ENCODE peak calls at places on chromosomes 7 and 10, in nine cellular contexts. One of them, this sample, is unnamed.

GRCh38 chr10:97499561-97500296 is 1.0 kb downstream of the UBTD1 start:
- DNase-seq in suprapubic skin: peak; percentile 88
- DNase-seq in A549: no peak
- DNase-seq in upper lobe of left lung: peak; percentile 75
- DNase-seq in HepG2: no peak
- DNase-seq in transverse colon: peak; percentile 53
- DNase-seq in stomach: peak; percentile 57
- DNase-seq in ovary: peak; percentile 83
- DNase-seq in tibial nerve: peak; percentile 58
- DNase-seq in this sample: peak; percentile 92

GRCh38 chr10:102796407-102797176 is 40.6 kb downstream of the CYP17A1 start:
- DNase-seq in upper lobe of left lung: peak; percentile 86
- DNase-seq in transverse colon: peak; percentile 82
- DNase-seq in A549: no peak
- DNase-seq in tibial nerve: peak; percentile 85
- DNase-seq in suprapubic skin: peak; percentile 94
- DNase-seq in stomach: peak; percentile 79
- DNase-seq in ovary: peak; percentile 82
- DNase-seq in HepG2: no peak
- DNase-seq in this sample: peak; percentile 96

GRCh38 chr10:90751107-90751997 is 106.5 kb downstream of the HTR7 start:
- DNase-seq in A549: peak; percentile 56
- DNase-seq in upper lobe of left lung: peak; percentile 26
- DNase-seq in stomach: no peak
- DNase-seq in HepG2: peak; percentile 49
- DNase-seq in transverse colon: peak; percentile 27
- DNase-seq in tibial nerve: peak; percentile 45
- DNase-seq in suprapubic skin: no peak
- DNase-seq in ovary: no peak
- DNase-seq in this sample: no peak

GRCh38 chr7:55641273-55641691 is 69.0 kb upstream of the VOPP1 start:
- DNase-seq in upper lobe of left lung: peak; percentile 30
- DNase-seq in A549: peak; percentile 81
- DNase-seq in suprapubic skin: no peak
- DNase-seq in stomach: peak; percentile 40
- DNase-seq in tibial nerve: peak; percentile 8
- DNase-seq in ovary: no peak
- DNase-seq in HepG2: peak; percentile 71
- DNase-seq in transverse colon: peak; percentile 33
- DNase-seq in this sample: peak; percentile 70

GRCh38 chr10:71975891-71976725 is 11.9 kb downstream of the CHST3 start:
- DNase-seq in ovary: peak; percentile 71
- DNase-seq in suprapubic skin: no peak
- DNase-seq in upper lobe of left lung: no peak
- DNase-seq in A549: peak; percentile 57
- DNase-seq in stomach: peak; percentile 60
- DNase-seq in tibial nerve: peak; percentile 59
- DNase-seq in transverse colon: peak; percentile 45
- DNase-seq in HepG2: no peak
- DNase-seq in this sample: peak; percentile 86

GRCh38 chr7:26950854-26951253 is 86.5 kb upstream of the SKAP2 start:
- DNase-seq in HepG2: no peak
- DNase-seq in suprapubic skin: no peak
- DNase-seq in transverse colon: no peak
- DNase-seq in upper lobe of left lung: no peak
- DNase-seq in A549: no peak
- DNase-seq in ovary: no peak
- DNase-seq in stomach: no peak
- DNase-seq in tibial nerve: no peak
- DNase-seq in this sample: no peak

GRCh38 chr10:35089641-35090161 is 440 bp downstream of the CUL2 start:
- DNase-seq in stomach: no peak
- DNase-seq in A549: no peak
- DNase-seq in ovary: no peak
- DNase-seq in tibial nerve: no peak
- DNase-seq in HepG2: no peak
- DNase-seq in transverse colon: no peak
- DNase-seq in upper lobe of left lung: no peak
- DNase-seq in suprapubic skin: no peak
- DNase-seq in this sample: no peak

GRCh38 chr7:108875139-108875538 is 305.5 kb downstream of the DNAJB9 start:
- DNase-seq in tibial nerve: no peak
- DNase-seq in transverse colon: no peak
- DNase-seq in upper lobe of left lung: no peak
- DNase-seq in HepG2: no peak
- DNase-seq in stomach: no peak
- DNase-seq in ovary: no peak
- DNase-seq in A549: peak; percentile 41
- DNase-seq in suprapubic skin: no peak
- DNase-seq in this sample: no peak

GRCh38 chr7:130493275-130493868 is 1.5 kb downstream of the MEST start:
- DNase-seq in tibial nerve: no peak
- DNase-seq in ovary: no peak
- DNase-seq in A549: no peak
- DNase-seq in HepG2: no peak
- DNase-seq in stomach: no peak
- DNase-seq in transverse colon: no peak
- DNase-seq in upper lobe of left lung: no peak
- DNase-seq in suprapubic skin: no peak
- DNase-seq in this sample: no peak

GRCh38 chr7:43864126-43864525 is 5.2 kb downstream of the MRPS24 start:
- DNase-seq in HepG2: no peak
- DNase-seq in ovary: no peak
- DNase-seq in A549: no peak
- DNase-seq in stomach: no peak
- DNase-seq in suprapubic skin: no peak
- DNase-seq in transverse colon: no peak
- DNase-seq in upper lobe of left lung: no peak
- DNase-seq in tibial nerve: no peak
- DNase-seq in this sample: no peak

GRCh38 chr7:5143106-5143505 is 46.9 kb upstream of the WIPI2 start:
- DNase-seq in A549: no peak
- DNase-seq in HepG2: no peak
- DNase-seq in transverse colon: no peak
- DNase-seq in stomach: no peak
- DNase-seq in ovary: no peak
- DNase-seq in tibial nerve: no peak
- DNase-seq in suprapubic skin: no peak
- DNase-seq in upper lobe of left lung: no peak
- DNase-seq in this sample: no peak

GRCh38 chr7:2923291-2923781 is 79.2 kb upstream of the GNA12 start:
- DNase-seq in A549: no peak
- DNase-seq in tibial nerve: no peak
- DNase-seq in ovary: no peak
- DNase-seq in transverse colon: no peak
- DNase-seq in upper lobe of left lung: no peak
- DNase-seq in suprapubic skin: no peak
- DNase-seq in HepG2: no peak
- DNase-seq in stomach: no peak
- DNase-seq in this sample: no peak

GRCh38 chr7:2922271-2922691 is 78.2 kb upstream of the GNA12 start:
- DNase-seq in HepG2: no peak
- DNase-seq in ovary: no peak
- DNase-seq in suprapubic skin: no peak
- DNase-seq in transverse colon: no peak
- DNase-seq in tibial nerve: no peak
- DNase-seq in upper lobe of left lung: no peak
- DNase-seq in stomach: no peak
- DNase-seq in A549: no peak
- DNase-seq in this sample: no peak

GRCh38 chr7:2922866-2923265 is 78.8 kb upstream of the GNA12 start:
- DNase-seq in tibial nerve: no peak
- DNase-seq in A549: no peak
- DNase-seq in suprapubic skin: no peak
- DNase-seq in upper lobe of left lung: no peak
- DNase-seq in HepG2: no peak
- DNase-seq in transverse colon: no peak
- DNase-seq in ovary: no peak
- DNase-seq in stomach: no peak
- DNase-seq in this sample: no peak

GRCh38 chr7:2924866-2925840 is 81.0 kb upstream of the GNA12 start:
- DNase-seq in suprapubic skin: no peak
- DNase-seq in ovary: peak; percentile 35
- DNase-seq in HepG2: no peak
- DNase-seq in A549: no peak
- DNase-seq in tibial nerve: no peak
- DNase-seq in transverse colon: no peak
- DNase-seq in stomach: no peak
- DNase-seq in upper lobe of left lung: no peak
- DNase-seq in this sample: peak; percentile 51

GRCh38 chr7:2923886-2924574 is 79.9 kb upstream of the GNA12 start:
- DNase-seq in A549: no peak
- DNase-seq in tibial nerve: no peak
- DNase-seq in ovary: peak; percentile 7
- DNase-seq in suprapubic skin: no peak
- DNase-seq in stomach: no peak
- DNase-seq in upper lobe of left lung: no peak
- DNase-seq in HepG2: no peak
- DNase-seq in transverse colon: no peak
- DNase-seq in this sample: no peak
- TF ChIP-seq EP300 in A549: no peak
- TF ChIP-seq EP300 in tibial nerve: no peak
- TF ChIP-seq EP300 in ovary: no peak
- TF ChIP-seq EP300 in suprapubic skin: no peak
- TF ChIP-seq EP300 in stomach: no peak
- TF ChIP-seq EP300 in upper lobe of left lung: no peak
- TF ChIP-seq EP300 in HepG2: no peak
- TF ChIP-seq EP300 in transverse colon: no peak
- TF ChIP-seq EP300 in this sample: no peak

GRCh38 chr10:69061305-69062161 is 26.4 kb upstream of the SRGN start:
- DNase-seq in stomach: peak; percentile 38
- DNase-seq in upper lobe of left lung: peak; percentile 71
- DNase-seq in suprapubic skin: no peak
- DNase-seq in HepG2: peak; percentile 47
- DNase-seq in transverse colon: peak; percentile 61
- DNase-seq in ovary: peak; percentile 64
- DNase-seq in A549: peak; percentile 84
- DNase-seq in tibial nerve: peak; percentile 78
- DNase-seq in this sample: peak; percentile 81
- TF ChIP-seq POLR2A in stomach: no peak
- TF ChIP-seq POLR2A in upper lobe of left lung: peak; percentile 19
- TF ChIP-seq POLR2A in suprapubic skin: peak; percentile 36
- TF ChIP-seq POLR2A in HepG2: no peak
- TF ChIP-seq POLR2A in transverse colon: peak; percentile 47
- TF ChIP-seq POLR2A in ovary: peak; percentile 33
- TF ChIP-seq POLR2A in A549: no peak
- TF ChIP-seq POLR2A in tibial nerve: no peak
- TF ChIP-seq POLR2A in this sample: no peak

DNA sequence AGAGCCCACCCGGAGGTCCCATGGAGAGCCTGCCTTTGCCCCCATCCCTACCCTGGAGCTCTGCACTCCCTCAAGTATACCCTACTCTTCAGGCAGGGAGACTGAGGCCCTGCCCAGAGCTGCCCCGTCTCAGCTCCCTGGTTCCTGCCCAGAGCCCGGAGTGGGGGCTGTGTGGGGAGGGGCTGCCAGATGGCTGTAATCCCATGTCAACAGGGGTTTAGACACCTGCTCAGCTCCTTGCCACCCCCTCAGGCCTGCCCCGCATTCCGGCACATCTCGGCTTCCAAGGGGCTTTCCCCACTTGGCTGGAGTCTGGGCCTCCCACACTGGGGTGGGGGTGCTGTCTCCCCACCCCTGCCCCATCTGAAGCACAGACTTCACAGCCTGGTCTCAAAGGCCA is 20.9 kb upstream of the LFNG start:
- DNase-seq in stomach: no peak
- DNase-seq in upper lobe of left lung: no peak
- DNase-seq in tibial nerve: no peak
- DNase-seq in A549: no peak
- DNase-seq in transverse colon: no peak
- DNase-seq in ovary: no peak
- DNase-seq in suprapubic skin: no peak
- DNase-seq in HepG2: no peak
- DNase-seq in this sample: no peak
- TF ChIP-seq EP300 in stomach: no peak
- TF ChIP-seq EP300 in upper lobe of left lung: no peak
- TF ChIP-seq EP300 in tibial nerve: no peak
- TF ChIP-seq EP300 in A549: no peak
- TF ChIP-seq EP300 in transverse colon: no peak
- TF ChIP-seq EP300 in ovary: no peak
- TF ChIP-seq EP300 in suprapubic skin: no peak
- TF ChIP-seq EP300 in HepG2: no peak
- TF ChIP-seq EP300 in this sample: no peak

GRCh38 chr7:45721949-45722598 is 147.9 kb downstream of the ADCY1 start:
- DNase-seq in HepG2: no peak
- DNase-seq in stomach: no peak
- DNase-seq in A549: no peak
- DNase-seq in tibial nerve: no peak
- DNase-seq in suprapubic skin: no peak
- DNase-seq in transverse colon: no peak
- DNase-seq in ovary: no peak
- DNase-seq in upper lobe of left lung: no peak
- DNase-seq in this sample: no peak
- TF ChIP-seq POLR2A in HepG2: no peak
- TF ChIP-seq POLR2A in stomach: no peak
- TF ChIP-seq POLR2A in A549: no peak
- TF ChIP-seq POLR2A in tibial nerve: no peak
- TF ChIP-seq POLR2A in suprapubic skin: no peak
- TF ChIP-seq POLR2A in transverse colon: no peak
- TF ChIP-seq POLR2A in ovary: no peak
- TF ChIP-seq POLR2A in upper lobe of left lung: no peak
- TF ChIP-seq POLR2A in this sample: no peak

DNA sequence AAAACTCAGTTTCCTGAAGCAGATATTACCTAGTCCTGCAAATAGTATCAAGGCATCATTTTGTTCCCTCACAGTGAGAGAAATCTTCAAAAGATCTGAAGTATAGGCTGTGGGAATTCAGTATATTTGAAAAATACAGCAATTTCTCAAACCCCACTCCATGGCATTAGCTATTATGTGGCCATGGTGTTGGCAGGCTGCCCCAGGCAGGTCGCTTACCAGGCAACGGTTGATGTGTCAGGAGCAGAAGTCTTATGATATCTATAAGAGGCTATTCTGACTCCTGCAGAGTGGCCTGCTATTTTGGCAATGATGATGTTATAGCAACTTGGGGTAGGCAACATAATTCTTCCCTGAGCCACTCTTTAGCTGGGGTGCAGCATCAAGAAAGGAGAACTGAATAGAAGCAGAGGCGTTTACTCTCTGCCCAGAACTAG is 187.9 kb downstream of the PLXDC2 start:
- DNase-seq in HepG2: no peak
- DNase-seq in transverse colon: peak; percentile 28
- DNase-seq in upper lobe of left lung: peak; percentile 52
- DNase-seq in tibial nerve: peak; percentile 31
- DNase-seq in ovary: peak; percentile 44
- DNase-seq in suprapubic skin: no peak
- DNase-seq in A549: no peak
- DNase-seq in stomach: no peak
- DNase-seq in this sample: peak; percentile 74
- TF ChIP-seq EP300 in HepG2: no peak
- TF ChIP-seq EP300 in transverse colon: no peak
- TF ChIP-seq EP300 in upper lobe of left lung: no peak
- TF ChIP-seq EP300 in tibial nerve: no peak
- TF ChIP-seq EP300 in ovary: no peak
- TF ChIP-seq EP300 in suprapubic skin: no peak
- TF ChIP-seq EP300 in A549: no peak
- TF ChIP-seq EP300 in stomach: no peak
- TF ChIP-seq EP300 in this sample: no peak

GRCh38 chr10:95462740-95463667 is 98.2 kb downstream of the SORBS1 start:
- DNase-seq in stomach: no peak
- DNase-seq in tibial nerve: no peak
- DNase-seq in A549: no peak
- DNase-seq in ovary: no peak
- DNase-seq in transverse colon: no peak
- DNase-seq in suprapubic skin: no peak
- DNase-seq in HepG2: no peak
- DNase-seq in upper lobe of left lung: no peak
- DNase-seq in this sample: no peak
- TF ChIP-seq POLR2A in stomach: no peak
- TF ChIP-seq POLR2A in tibial nerve: no peak
- TF ChIP-seq POLR2A in A549: no peak
- TF ChIP-seq POLR2A in ovary: no peak
- TF ChIP-seq POLR2A in transverse colon: no peak
- TF ChIP-seq POLR2A in suprapubic skin: no peak
- TF ChIP-seq POLR2A in HepG2: no peak
- TF ChIP-seq POLR2A in upper lobe of left lung: no peak
- TF ChIP-seq POLR2A in this sample: no peak